ENCODE peak calls at places on chromosomes 6 and 20, in eight cellular contexts. U, J, H, O, X, Q, W and A are unnamed samples.

GRCh38 chr6:39465539-39465938 is 143.0 kb upstream of the KCNK16 start:
- DNase-seq in U (no peak), J (no peak), O (no peak), W (no peak), X (no peak), Q (no peak), H (no peak), A (no peak)

GRCh38 chr6:11218827-11219826 is 13.3 kb downstream of the NEDD9 start:
- DNase-seq in X (no peak), U (no peak), W (peak), J (no peak), Q (peak), H (peak), O (no peak), A (no peak)

GRCh38 chr6:41269716-41270115 is 16.8 kb downstream of the TREM1 start:
- DNase-seq in Q (no peak), X (no peak), W (no peak), O (no peak), J (no peak), U (no peak), H (no peak), A (no peak)

GRCh38 chr6:77450924-77451323 is 12.4 kb downstream of the HTR1B start:
- DNase-seq in J (no peak), H (peak), U (no peak), O (no peak), X (no peak), Q (no peak), W (no peak), A (no peak)

GRCh38 chr20:18056174-18057105 is 1.3 kb downstream of the OVOL2 start:
- DNase-seq in O (peak), U (peak), X (peak), W (no peak), H (peak), J (peak), Q (no peak), A (no peak)

GRCh38 chr6:34485321-34486060 is 19.6 kb downstream of the PACSIN1 start:
- DNase-seq in U (no peak), Q (no peak), X (no peak), O (no peak), J (no peak), H (no peak), W (no peak), A (no peak)

GRCh38 chr20:18628330-18628941 is 40.6 kb downstream of the DTD1 start:
- DNase-seq in U (no peak), O (peak), Q (no peak), W (peak), J (peak), X (peak), H (no peak), A (no peak)

GRCh38 chr20:20457392-20458126 is 89.7 kb downstream of the INSM1 start:
- DNase-seq in Q (no peak), W (no peak), H (peak), J (no peak), U (no peak), O (no peak), X (peak), A (no peak)

GRCh38 chr6:72712921-72713320 is 91.1 kb downstream of the KCNQ5 start:
- DNase-seq in X (no peak), H (no peak), U (no peak), Q (no peak), O (no peak), J (no peak), W (no peak), A (no peak)

GRCh38 chr6:35596448-35597442 is 84.0 kb upstream of the TULP1 start:
- DNase-seq in H (peak), O (no peak), X (peak), Q (no peak), U (no peak), W (no peak), J (no peak), A (no peak)

GRCh38 chr6:149856256-149856994 is 7.7 kb downstream of the LRP11 start:
- DNase-seq in H (no peak), U (no peak), Q (no peak), O (no peak), X (peak), J (no peak), W (no peak), A (no peak)

GRCh38 chr6:71412559-71412958 is 123.9 kb downstream of the OGFRL1 start:
- DNase-seq in Q (no peak), U (no peak), W (no peak), O (no peak), X (peak), H (no peak), J (no peak), A (no peak)

GRCh38 chr20:21618697-21619421 is 86.6 kb upstream of the PAX1 start:
- DNase-seq in O (no peak), U (no peak), Q (no peak), X (peak), H (no peak), W (no peak), J (no peak), A (no peak)

GRCh38 chr6:112237644-112238043 is 16.7 kb downstream of the LAMA4 start:
- DNase-seq in Q (peak), J (no peak), O (no peak), W (no peak), U (no peak), H (peak), X (peak), A (no peak)

GRCh38 chr6:151417477-151417876 is 26.1 kb upstream of the ZBTB2 start:
- DNase-seq in U (no peak), O (no peak), W (no peak), J (no peak), Q (no peak), X (no peak), H (no peak), A (no peak)

GRCh38 chr6:22001336-22002027 is 295.4 kb downstream of the PRL start:
- DNase-seq in J (no peak), H (no peak), W (no peak), X (peak), Q (no peak), U (no peak), O (no peak), A (no peak)

GRCh38 chr6:157538698-157539097 is 157.7 kb downstream of the ZDHHC14 start:
- DNase-seq in U (no peak), W (no peak), X (no peak), Q (no peak), O (no peak), J (no peak), H (no peak), A (no peak)

GRCh38 chr6:90536516-90536915 is 50.4 kb downstream of the MAP3K7 start:
- DNase-seq in U (no peak), X (no peak), W (no peak), O (no peak), H (no peak), Q (no peak), J (no peak), A (no peak)

GRCh38 chr20:17806739-17807441 is 107.1 kb downstream of the BANF2 start:
- DNase-seq in U (no peak), O (no peak), H (peak), J (no peak), X (no peak), Q (peak), W (no peak), A (no peak)

GRCh38 chr6:17691925-17692538 is 14.7 kb downstream of the NUP153 start:
- DNase-seq in W (no peak), O (no peak), U (no peak), J (no peak), H (no peak), Q (no peak), X (no peak), A (no peak)